ENCODE peak calls at places on chromosomes 11 and 22, in four cellular contexts. S, A, D and Q are unnamed samples.

GRCh38 chr11:74683279-74683871 is 47.9 kb downstream of the CHRDL2 start:
- DNase-seq in S (peak; percentile 53), A (no peak), D (no peak), Q (peak; percentile 17)

GRCh38 chr11:64025205-64025604 is 10.5 kb upstream of the FLRT1 start:
- DNase-seq in S (no peak), A (no peak), D (no peak), Q (no peak)

GRCh38 chr11:62337682-62338181 is 484 bp downstream of the ASRGL1 start:
- DNase-seq in S (peak; percentile 47), A (no peak), D (no peak), Q (peak; percentile 35)

GRCh38 chr11:3074912-3075589 is 17.8 kb upstream of the CARS1 start:
- DNase-seq in S (peak; percentile 60), A (no peak), D (no peak), Q (peak; percentile 48)

GRCh38 chr11:16346975-16347374 is 9.4 kb downstream of the SOX6 start:
- DNase-seq in S (no peak), A (no peak), D (no peak), Q (no peak)

GRCh38 chr22:44214187-44214586 is 33.5 kb downstream of the PARVG start:
- DNase-seq in S (no peak), A (no peak), D (peak; percentile 13), Q (no peak)

GRCh38 chr11:10478574-10479550 is 23.8 kb downstream of the AMPD3 start:
- DNase-seq in S (no peak), A (no peak), D (peak; percentile 19), Q (no peak)

GRCh38 chr11:65314501-65315203 is at the start of gene CDC42EP2:
- DNase-seq in S (peak; percentile 93), A (no peak), D (peak; percentile 86), Q (peak; percentile 92)

GRCh38 chr11:103877221-103877620 is 159.2 kb upstream of the DDI1 start:
- DNase-seq in S (no peak), A (no peak), D (no peak), Q (no peak)

GRCh38 chr11:44595964-44596381 is 30.5 kb downstream of the CD82 start:
- DNase-seq in S (peak; percentile 88), A (no peak), D (no peak), Q (no peak)

GRCh38 chr11:46896719-46897406 is 21.5 kb downstream of the LRP4 start:
- DNase-seq in S (no peak), A (no peak), D (no peak), Q (no peak)

GRCh38 chr11:83574516-83574915 is 288.3 kb upstream of the CCDC90B start:
- DNase-seq in S (no peak), A (no peak), D (no peak), Q (no peak)